ENCODE peak calls at places on chromosomes 6 and 20, in seven cellular contexts. P, L, S, E, K, Q and F are unnamed samples.

GRCh38 chr20:50953821-50954220 is 4.5 kb downstream of the DPM1 start:
- DNase-seq in P (no peak), L (no peak), S (no peak), E (no peak), K (no peak), Q (no peak), F (no peak)

GRCh38 chr6:30837870-30838269 is 46.4 kb upstream of the DDR1 start:
- DNase-seq in P (no peak), L (no peak), S (no peak), E (no peak), K (no peak), Q (no peak), F (no peak)

GRCh38 chr6:139161169-139161568 is 26.3 kb downstream of the HECA start:
- DNase-seq in P (no peak), L (no peak), S (no peak), E (no peak), K (no peak), Q (no peak), F (no peak)

GRCh38 chr6:10014561-10014960 is 400.3 kb downstream of the TFAP2A start:
- DNase-seq in P (no peak), L (no peak), S (no peak), E (no peak), K (no peak), Q (no peak), F (no peak)

GRCh38 chr6:154815938-154816820 is 83.0 kb downstream of the SCAF8 start:
- DNase-seq in P (no peak), L (no peak), S (no peak), E (no peak), K (no peak), Q (no peak), F (no peak)

GRCh38 chr6:45780523-45780922 is 235.1 kb downstream of the CLIC5 start:
- DNase-seq in P (no peak), L (no peak), S (no peak), E (no peak), K (no peak), Q (no peak), F (no peak)

GRCh38 chr6:39320370-39320984 is 2.0 kb downstream of the KCNK16 start:
- DNase-seq in P (no peak), L (no peak), S (no peak), E (no peak), K (no peak), Q (no peak), F (no peak)

GRCh38 chr6:166333172-166333995 is 9.0 kb downstream of the SFT2D1 start:
- DNase-seq in P (peak; percentile 75), L (no peak), S (no peak), E (no peak), K (no peak), Q (no peak), F (peak; percentile 36)

GRCh38 chr6:44933113-44933512 is 395.0 kb upstream of the RUNX2 start:
- DNase-seq in P (no peak), L (no peak), S (no peak), E (no peak), K (no peak), Q (no peak), F (no peak)

GRCh38 chr6:44989391-44989790 is 338.7 kb upstream of the RUNX2 start:
- DNase-seq in P (no peak), L (no peak), S (no peak), E (no peak), K (no peak), Q (no peak), F (no peak)

GRCh38 chr6:71733970-71734899 is 152.1 kb upstream of the RIMS1 start:
- DNase-seq in P (no peak), L (no peak), S (no peak), E (no peak), K (no peak), Q (no peak), F (no peak)

GRCh38 chr6:141088171-141088570 is 1044.6 kb upstream of the GJE1 start:
- DNase-seq in P (no peak), L (no peak), S (no peak), E (no peak), K (no peak), Q (no peak), F (no peak)

GRCh38 chr6:38192011-38192410 is 372.5 kb downstream of the ZFAND3 start:
- DNase-seq in P (no peak), L (no peak), S (no peak), E (no peak), K (no peak), Q (no peak), F (no peak)

GRCh38 chr6:10951675-10952282 is 64.9 kb downstream of the SYCP2L start:
- DNase-seq in P (peak; percentile 48), L (peak; percentile 42), S (no peak), E (peak; percentile 27), K (no peak), Q (peak; percentile 53), F (no peak)

GRCh38 chr6:145897552-145897951 is 66.6 kb downstream of the SHPRH start:
- DNase-seq in P (no peak), L (no peak), S (no peak), E (no peak), K (no peak), Q (no peak), F (no peak)

GRCh38 chr6:110756817-110757216 is 58.5 kb downstream of the CDK19 start:
- DNase-seq in P (peak; percentile 30), L (no peak), S (no peak), E (no peak), K (no peak), Q (no peak), F (no peak)

GRCh38 chr6:170036916-170037315 is 254.0 kb downstream of the DLL1 start:
- DNase-seq in P (no peak), L (no peak), S (no peak), E (no peak), K (no peak), Q (no peak), F (no peak)

GRCh38 chr20:52994184-52994970 is 22.2 kb downstream of the TSHZ2 start:
- DNase-seq in P (no peak), L (no peak), S (no peak), E (no peak), K (no peak), Q (no peak), F (no peak)

GRCh38 chr20:52847739-52848359 is 124.3 kb upstream of the TSHZ2 start:
- DNase-seq in P (no peak), L (no peak), S (no peak), E (no peak), K (no peak), Q (no peak), F (no peak)

GRCh38 chr6:158131926-158132325 is 36.1 kb downstream of the SERAC1 start:
- DNase-seq in P (peak; percentile 38), L (peak; percentile 19), S (no peak), E (no peak), K (no peak), Q (peak; percentile 30), F (no peak)

GRCh38 chr6:114281496-114281895 is 61.3 kb downstream of the HS3ST5 start:
- DNase-seq in P (no peak), L (no peak), S (no peak), E (no peak), K (no peak), Q (no peak), F (no peak)

GRCh38 chr6:82362868-82363267 is 749 bp upstream of the TPBG start:
- DNase-seq in P (no peak), L (no peak), S (peak; percentile 23), E (no peak), K (no peak), Q (no peak), F (no peak)

GRCh38 chr6:156883497-156884252 is 106.5 kb downstream of the ARID1B start:
- DNase-seq in P (no peak), L (no peak), S (no peak), E (no peak), K (no peak), Q (no peak), F (peak; percentile 36)

GRCh38 chr6:71979911-71980310 is 93.6 kb downstream of the RIMS1 start:
- DNase-seq in P (no peak), L (no peak), S (no peak), E (no peak), K (no peak), Q (no peak), F (no peak)

GRCh38 chr6:3202999-3203696 is 24.3 kb downstream of the TUBB2B start:
- DNase-seq in P (peak; percentile 34), L (no peak), S (no peak), E (no peak), K (no peak), Q (no peak), F (no peak)

GRCh38 chr6:26250806-26251075 is 114.3 kb upstream of the BTN3A2 start:
- DNase-seq in P (no peak), L (no peak), S (no peak), E (no peak), K (no peak), Q (no peak), F (no peak)

GRCh38 chr6:35300848-35301247 is 3.2 kb downstream of the DEF6 start:
- DNase-seq in P (no peak), L (no peak), S (no peak), E (no peak), K (no peak), Q (no peak), F (no peak)

GRCh38 chr6:119273799-119274595 is 75.6 kb downstream of the MAN1A1 start:
- DNase-seq in P (no peak), L (no peak), S (no peak), E (no peak), K (no peak), Q (no peak), F (no peak)

GRCh38 chr6:54697423-54697822 is 149.1 kb upstream of the FAM83B start:
- DNase-seq in P (no peak), L (no peak), S (no peak), E (no peak), K (no peak), Q (no peak), F (no peak)

GRCh38 chr6:33191383-33192104 is 723 bp downstream of the COL11A2 start:
- DNase-seq in P (no peak), L (no peak), S (no peak), E (no peak), K (no peak), Q (no peak), F (no peak)

GRCh38 chr20:8639112-8639778 is 429.6 kb upstream of the PLCB4 start:
- DNase-seq in P (no peak), L (no peak), S (no peak), E (no peak), K (no peak), Q (no peak), F (no peak)

GRCh38 chr20:39069976-39070375 is 107.8 kb downstream of the DHX35 start:
- DNase-seq in P (no peak), L (no peak), S (no peak), E (no peak), K (no peak), Q (no peak), F (no peak)